ENCODE peak calls at places on chromosome 22, in eight cellular contexts. One of them, this sample, is unnamed.

GRCh38 chr22:36148411-36148810 is 12.1 kb downstream of the APOL3 start:
- DNase-seq in lower lobe of right lung: no peak
- DNase-seq in pancreas: no peak
- DNase-seq in tibial nerve: no peak
- DNase-seq in heart left ventricle: no peak
- DNase-seq in IMR-90: no peak
- DNase-seq in A549: no peak
- DNase-seq in spleen: no peak
- DNase-seq in this sample: no peak

GRCh38 chr22:20271114-20271994 is 3.2 kb upstream of the RTN4R start:
- DNase-seq in lower lobe of right lung: peak
- DNase-seq in pancreas: peak
- DNase-seq in tibial nerve: no peak
- DNase-seq in heart left ventricle: no peak
- DNase-seq in IMR-90: no peak
- DNase-seq in A549: no peak
- DNase-seq in spleen: no peak
- DNase-seq in this sample: no peak

GRCh38 chr22:17112491-17113042 is 8.6 kb downstream of the TMEM121B start:
- DNase-seq in lower lobe of right lung: no peak
- DNase-seq in pancreas: no peak
- DNase-seq in tibial nerve: no peak
- DNase-seq in heart left ventricle: no peak
- DNase-seq in IMR-90: no peak
- DNase-seq in A549: no peak
- DNase-seq in spleen: peak
- DNase-seq in this sample: no peak

GRCh38 chr22:29316429-29316828 is 932 bp upstream of the RASL10A start:
- DNase-seq in lower lobe of right lung: peak
- DNase-seq in pancreas: peak
- DNase-seq in tibial nerve: no peak
- DNase-seq in heart left ventricle: peak
- DNase-seq in IMR-90: no peak
- DNase-seq in A549: no peak
- DNase-seq in spleen: peak
- DNase-seq in this sample: no peak

GRCh38 chr22:20940178-20940790 is 23.1 kb downstream of the CRKL start:
- DNase-seq in lower lobe of right lung: no peak
- DNase-seq in pancreas: no peak
- DNase-seq in tibial nerve: no peak
- DNase-seq in heart left ventricle: no peak
- DNase-seq in IMR-90: no peak
- DNase-seq in A549: no peak
- DNase-seq in spleen: no peak
- DNase-seq in this sample: no peak

GRCh38 chr22:17903564-17904295 is 120.6 kb downstream of the MICAL3 start:
- DNase-seq in lower lobe of right lung: no peak
- DNase-seq in pancreas: no peak
- DNase-seq in tibial nerve: no peak
- DNase-seq in heart left ventricle: no peak
- DNase-seq in IMR-90: no peak
- DNase-seq in A549: no peak
- DNase-seq in spleen: no peak
- DNase-seq in this sample: no peak

GRCh38 chr22:47623740-47624103 is 861.3 kb downstream of the TBC1D22A start:
- DNase-seq in lower lobe of right lung: no peak
- DNase-seq in pancreas: no peak
- DNase-seq in tibial nerve: no peak
- DNase-seq in heart left ventricle: no peak
- DNase-seq in IMR-90: no peak
- DNase-seq in A549: no peak
- DNase-seq in spleen: no peak
- DNase-seq in this sample: no peak

GRCh38 chr22:24030186-24030702 is 19.1 kb downstream of the CABIN1 start:
- DNase-seq in lower lobe of right lung: no peak
- DNase-seq in pancreas: no peak
- DNase-seq in tibial nerve: no peak
- DNase-seq in heart left ventricle: no peak
- DNase-seq in IMR-90: no peak
- DNase-seq in A549: no peak
- DNase-seq in spleen: no peak
- DNase-seq in this sample: no peak

GRCh38 chr22:23697031-23697970 is 6.5 kb downstream of the RGL4 start:
- DNase-seq in lower lobe of right lung: no peak
- DNase-seq in pancreas: no peak
- DNase-seq in tibial nerve: no peak
- DNase-seq in heart left ventricle: no peak
- DNase-seq in IMR-90: no peak
- DNase-seq in A549: no peak
- DNase-seq in spleen: no peak
- DNase-seq in this sample: no peak

GRCh38 chr22:49784630-49784971 is 43.1 kb downstream of the BRD1 start:
- DNase-seq in lower lobe of right lung: no peak
- DNase-seq in pancreas: no peak
- DNase-seq in tibial nerve: no peak
- DNase-seq in heart left ventricle: no peak
- DNase-seq in IMR-90: no peak
- DNase-seq in A549: no peak
- DNase-seq in spleen: no peak
- DNase-seq in this sample: no peak
- H3K27ac ChIP-seq in lower lobe of right lung: no peak
- H3K27ac ChIP-seq in pancreas: no peak
- H3K27ac ChIP-seq in tibial nerve: no peak
- H3K27ac ChIP-seq in heart left ventricle: no peak
- H3K27ac ChIP-seq in IMR-90: no peak
- H3K27ac ChIP-seq in A549: no peak
- H3K27ac ChIP-seq in spleen: no peak
- H3K27ac ChIP-seq in this sample: no peak

GRCh38 chr22:45309422-45310227 is at the start of gene FAM118A:
- DNase-seq in lower lobe of right lung: peak
- DNase-seq in pancreas: peak
- DNase-seq in tibial nerve: peak
- DNase-seq in heart left ventricle: peak
- DNase-seq in IMR-90: peak
- DNase-seq in A549: peak
- DNase-seq in spleen: peak
- DNase-seq in this sample: peak
- H3K4me3 ChIP-seq in lower lobe of right lung: peak
- H3K4me3 ChIP-seq in pancreas: peak
- H3K4me3 ChIP-seq in tibial nerve: peak
- H3K4me3 ChIP-seq in heart left ventricle: peak
- H3K4me3 ChIP-seq in IMR-90: peak
- H3K4me3 ChIP-seq in A549: peak
- H3K4me3 ChIP-seq in spleen: peak
- H3K4me3 ChIP-seq in this sample: peak

DNA sequence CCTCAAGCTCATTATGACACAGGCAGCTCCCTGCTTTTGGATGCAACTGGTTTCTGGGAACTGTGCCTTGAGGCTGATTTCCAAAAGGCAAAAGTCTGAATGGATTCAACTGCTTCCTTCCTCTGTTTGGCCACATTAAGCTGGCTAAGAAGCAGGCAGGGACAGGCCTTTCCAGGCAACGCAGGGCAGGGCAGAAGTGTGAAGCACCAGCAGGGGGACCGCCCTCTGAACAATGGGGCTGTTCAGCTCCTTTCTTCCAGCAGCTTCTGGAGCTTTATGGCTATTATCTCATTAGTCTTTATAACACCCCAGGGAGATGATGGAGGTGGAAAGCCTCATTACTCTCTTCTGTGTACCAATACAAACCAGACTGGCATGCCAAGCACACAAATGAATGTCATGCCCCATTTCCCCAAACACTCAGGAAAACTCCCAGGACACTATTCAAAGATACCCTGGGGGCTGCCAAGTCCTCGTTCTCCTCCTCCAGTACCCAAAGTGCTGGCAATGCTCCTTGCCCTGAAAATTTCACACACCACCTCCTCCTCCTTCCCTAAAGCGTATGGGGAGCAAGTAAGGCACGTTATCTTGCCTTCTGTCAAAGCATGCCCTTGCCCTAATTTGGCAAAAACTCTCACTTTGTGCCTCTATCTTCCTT is 21.3 kb downstream of the MORC2 start:
- DNase-seq in lower lobe of right lung: no peak
- DNase-seq in pancreas: no peak
- DNase-seq in tibial nerve: no peak
- DNase-seq in heart left ventricle: no peak
- DNase-seq in IMR-90: no peak
- DNase-seq in A549: no peak
- DNase-seq in spleen: no peak
- DNase-seq in this sample: no peak
- H3K27ac ChIP-seq in lower lobe of right lung: no peak
- H3K27ac ChIP-seq in pancreas: no peak
- H3K27ac ChIP-seq in tibial nerve: peak
- H3K27ac ChIP-seq in heart left ventricle: peak
- H3K27ac ChIP-seq in IMR-90: no peak
- H3K27ac ChIP-seq in A549: no peak
- H3K27ac ChIP-seq in spleen: no peak
- H3K27ac ChIP-seq in this sample: no peak

DNA sequence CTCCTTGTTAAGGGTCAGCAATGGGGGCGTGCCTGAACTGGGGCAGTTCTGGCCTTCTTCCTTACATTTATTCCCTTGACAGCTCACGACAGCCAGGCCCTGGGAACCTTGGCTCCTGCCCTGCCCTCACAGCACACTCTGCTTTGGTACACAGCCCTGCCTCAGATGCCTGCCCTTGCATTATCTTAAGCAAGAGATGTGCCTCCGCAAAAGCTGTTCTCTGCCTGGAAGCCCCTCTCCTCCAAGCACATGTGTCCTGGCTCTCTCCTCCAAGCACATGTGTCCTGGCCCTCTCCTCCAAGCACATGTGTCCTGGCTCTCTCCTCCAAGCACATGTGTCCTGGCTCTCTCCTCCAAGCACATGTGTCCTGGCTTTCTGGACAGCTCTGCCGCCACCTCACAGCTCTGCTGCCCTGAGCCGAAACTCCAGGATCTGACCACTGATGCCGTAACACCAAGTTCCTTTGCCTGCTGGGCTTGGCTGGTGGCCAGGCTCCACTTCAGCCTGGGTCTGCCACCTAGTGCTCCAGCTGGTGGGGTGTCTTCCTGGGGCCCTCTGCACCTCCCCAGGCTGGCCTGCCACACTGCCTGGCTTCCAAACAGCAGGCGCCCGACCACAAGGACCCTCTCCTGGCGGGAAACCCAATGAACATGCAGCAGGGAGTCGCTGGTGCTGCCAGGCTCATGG is 53.1 kb downstream of the SCUBE1 start:
- DNase-seq in lower lobe of right lung: peak
- DNase-seq in pancreas: no peak
- DNase-seq in tibial nerve: peak
- DNase-seq in heart left ventricle: peak
- DNase-seq in IMR-90: peak
- DNase-seq in A549: no peak
- DNase-seq in spleen: no peak
- DNase-seq in this sample: no peak
- H3K4me3 ChIP-seq in lower lobe of right lung: peak
- H3K4me3 ChIP-seq in pancreas: no peak
- H3K4me3 ChIP-seq in tibial nerve: peak
- H3K4me3 ChIP-seq in heart left ventricle: no peak
- H3K4me3 ChIP-seq in IMR-90: no peak
- H3K4me3 ChIP-seq in A549: no peak
- H3K4me3 ChIP-seq in spleen: no peak
- H3K4me3 ChIP-seq in this sample: no peak

GRCh38 chr22:22075382-22076163 is 93.0 kb upstream of the TOP3B start:
- DNase-seq in lower lobe of right lung: no peak
- DNase-seq in pancreas: no peak
- DNase-seq in tibial nerve: no peak
- DNase-seq in heart left ventricle: no peak
- DNase-seq in IMR-90: no peak
- DNase-seq in A549: no peak
- DNase-seq in spleen: no peak
- DNase-seq in this sample: no peak
- H3K27ac ChIP-seq in lower lobe of right lung: no peak
- H3K27ac ChIP-seq in pancreas: no peak
- H3K27ac ChIP-seq in tibial nerve: no peak
- H3K27ac ChIP-seq in heart left ventricle: no peak
- H3K27ac ChIP-seq in IMR-90: no peak
- H3K27ac ChIP-seq in A549: peak
- H3K27ac ChIP-seq in spleen: no peak
- H3K27ac ChIP-seq in this sample: no peak

GRCh38 chr22:38981005-38981658 is 1.0 kb upstream of the APOBEC3B start:
- DNase-seq in lower lobe of right lung: no peak
- DNase-seq in pancreas: peak
- DNase-seq in tibial nerve: no peak
- DNase-seq in heart left ventricle: no peak
- DNase-seq in IMR-90: peak
- DNase-seq in A549: no peak
- DNase-seq in spleen: no peak
- DNase-seq in this sample: no peak
- H3K4me3 ChIP-seq in lower lobe of right lung: peak
- H3K4me3 ChIP-seq in pancreas: no peak
- H3K4me3 ChIP-seq in tibial nerve: peak
- H3K4me3 ChIP-seq in heart left ventricle: no peak
- H3K4me3 ChIP-seq in IMR-90: no peak
- H3K4me3 ChIP-seq in A549: no peak
- H3K4me3 ChIP-seq in spleen: peak
- H3K4me3 ChIP-seq in this sample: no peak

DNA sequence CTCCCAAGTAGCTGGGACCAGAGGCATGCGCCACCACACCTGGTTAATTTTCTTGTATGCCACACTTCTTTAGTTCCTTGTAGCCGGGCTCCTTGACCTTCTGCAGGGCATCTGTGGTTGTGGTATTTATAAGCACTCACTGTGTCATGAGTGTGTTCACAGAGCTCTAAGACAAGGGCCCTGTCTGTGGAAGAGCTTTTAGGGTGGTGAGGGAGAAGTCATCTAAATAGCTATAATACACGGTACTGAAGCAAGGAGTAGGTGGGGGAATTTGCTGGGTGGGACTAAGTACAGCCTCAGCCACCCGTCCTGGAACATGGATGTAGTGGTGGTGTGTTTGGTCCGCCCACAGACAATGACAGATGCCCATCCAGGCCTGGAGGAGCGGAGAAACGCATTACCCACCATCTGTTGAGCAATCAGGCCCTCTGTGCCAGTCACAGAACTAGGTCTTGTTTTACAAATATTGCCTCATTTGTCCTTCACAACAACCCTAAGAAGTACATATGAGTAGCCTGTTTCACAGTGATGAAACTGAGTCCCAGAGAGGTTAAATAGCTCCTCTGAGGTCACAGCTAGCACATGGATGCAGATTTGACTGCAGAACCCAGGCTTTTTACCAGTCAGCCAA is 10.1 kb downstream of the ACO2 start:
- DNase-seq in lower lobe of right lung: peak
- DNase-seq in pancreas: no peak
- DNase-seq in tibial nerve: peak
- DNase-seq in heart left ventricle: no peak
- DNase-seq in IMR-90: peak
- DNase-seq in A549: no peak
- DNase-seq in spleen: no peak
- DNase-seq in this sample: no peak
- H3K27ac ChIP-seq in lower lobe of right lung: peak
- H3K27ac ChIP-seq in pancreas: no peak
- H3K27ac ChIP-seq in tibial nerve: peak
- H3K27ac ChIP-seq in heart left ventricle: no peak
- H3K27ac ChIP-seq in IMR-90: peak
- H3K27ac ChIP-seq in A549: no peak
- H3K27ac ChIP-seq in spleen: peak
- H3K27ac ChIP-seq in this sample: no peak

This sample was measured in naive thymus-derived CD4-positive, alpha-beta T cell.